ENCODE peak calls at places on chromosomes 4 and X, in nine cellular contexts. W is heart left ventricle, X is HCT116, E is endothelial cell of umbilical vein, Y is tibial nerve, N is body of pancreas, K is sigmoid colon, M is suprapubic skin, H is ovary. C is an unnamed sample.

GRCh38 chr4:123632646-123633045 is 236.1 kb downstream of the SPRY1 start:
- DNase-seq in M (no peak), H (no peak), W (no peak), E (no peak), N (no peak), X (no peak), K (no peak), Y (no peak), C (no peak)

GRCh38 chr4:156672492-156672891 is 299.1 kb downstream of the PDGFC start:
- DNase-seq in E (no peak), X (no peak), N (no peak), Y (no peak), K (no peak), H (no peak), M (no peak), W (no peak), C (no peak)

GRCh38 chr4:39712819-39713607 is 15.1 kb downstream of the UBE2K start:
- DNase-seq in H (no peak), N (no peak), M (no peak), K (no peak), Y (no peak), X (no peak), E (no peak), W (no peak), C (no peak)

GRCh38 chrX:22486326-22486725 is 213.6 kb downstream of the CBLL2 start:
- DNase-seq in E (no peak), K (no peak), M (no peak), H (no peak), X (no peak), N (no peak), W (no peak), Y (no peak), C (no peak)

GRCh38 chr4:180636696-180637095 is 1606.5 kb upstream of the TENM3 start:
- DNase-seq in X (no peak), K (no peak), M (no peak), W (no peak), N (no peak), Y (no peak), H (no peak), E (no peak), C (no peak)

GRCh38 chr4:104494822-104495559 is at the start of gene CXXC4:
- DNase-seq in K (peak; percentile 90), N (peak; percentile 80), W (peak; percentile 73), H (peak; percentile 80), X (peak; percentile 23), M (peak; percentile 82), E (peak; percentile 16), Y (peak; percentile 44), C (no peak)

GRCh38 chr4:10333942-10334341 is 123.3 kb downstream of the ZNF518B start:
- DNase-seq in K (no peak), H (no peak), N (no peak), W (no peak), M (no peak), E (no peak), X (no peak), Y (no peak), C (no peak)

GRCh38 chr4:158209825-158210807 is at the start of gene TMEM144:
- DNase-seq in H (peak; percentile 92), M (peak; percentile 93), N (peak; percentile 94), K (peak; percentile 96), Y (peak; percentile 82), W (peak; percentile 90), E (peak; percentile 93), X (peak; percentile 89), C (no peak)

GRCh38 chr4:80183196-80184052 is 13.9 kb upstream of the PRDM8 start:
- DNase-seq in H (peak; percentile 54), M (no peak), X (no peak), K (peak; percentile 83), E (no peak), Y (no peak), W (no peak), N (peak; percentile 15), C (no peak)

GRCh38 chr4:82587826-82588225 is 26.0 kb upstream of the TMEM150C start:
- DNase-seq in Y (no peak), M (no peak), K (no peak), H (no peak), E (no peak), X (no peak), W (no peak), N (no peak), C (no peak)
- H3K9me3 ChIP-seq in Y (no peaks in the 10 kb centered on the region), M (no peaks in the 10 kb centered on the region), K (no peaks in the 10 kb centered on the region), H (no peaks in the 10 kb centered on the region), E (no peaks in the 10 kb centered on the region), X (no peaks in the 10 kb centered on the region), W (no peaks in the 10 kb centered on the region), N (no peaks in the 10 kb centered on the region), C (no peaks in the 10 kb centered on the region)

DNA sequence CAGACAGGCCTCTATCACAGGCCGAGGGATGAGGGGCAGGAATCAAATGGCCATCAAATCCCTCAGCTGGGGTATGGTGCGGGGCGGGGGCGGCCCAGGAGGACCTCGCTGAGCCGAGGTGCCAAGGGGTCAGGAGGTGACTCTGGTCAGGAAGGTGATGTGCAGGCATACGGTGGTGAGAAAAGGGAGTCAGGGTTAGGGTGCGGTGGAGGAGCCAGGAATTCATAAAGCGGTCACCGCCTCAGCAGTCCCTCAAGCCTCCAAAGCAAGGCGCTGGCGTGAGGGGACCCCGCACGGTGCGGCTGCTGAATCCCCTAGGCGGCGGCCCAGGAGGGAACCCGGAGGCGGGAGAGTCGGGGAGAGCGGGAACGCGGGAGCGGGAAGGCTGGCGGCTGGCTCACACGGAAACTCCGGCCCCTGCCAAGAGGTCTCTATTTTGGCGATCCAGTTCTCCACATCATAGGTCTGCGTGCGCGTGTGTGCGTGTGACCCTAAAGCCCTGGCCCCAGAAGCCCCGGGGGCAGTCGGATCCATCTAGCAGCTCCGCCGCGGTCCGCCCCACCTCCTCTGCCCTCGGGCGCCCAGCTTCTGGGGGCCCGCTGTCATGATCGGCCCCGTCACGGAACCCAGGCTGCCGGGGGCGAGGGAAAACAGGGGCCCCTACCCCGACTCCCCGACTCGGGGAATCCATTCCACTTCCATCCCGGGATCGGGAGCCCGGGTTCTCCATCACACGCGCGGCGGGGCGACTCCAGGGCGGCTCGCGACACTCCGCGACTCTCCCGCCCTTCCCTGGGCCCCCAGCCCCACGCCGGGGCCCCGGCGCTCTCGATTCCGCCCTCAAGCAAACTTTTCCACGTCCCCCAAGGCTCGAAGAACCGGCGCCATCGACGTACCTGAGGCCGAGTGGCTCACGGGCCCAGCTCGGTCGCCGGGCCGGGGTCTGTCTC is 593 bp downstream of the ELF4 start:
- DNase-seq in W (no peak), N (no peak), X (no peak), H (peak; percentile 51), K (peak; percentile 69), E (no peak), M (no peak), Y (no peak), C (no peak)
- TF ChIP-seq POLR2A in W (no peak), N (no peak), X (no peak), H (no peak), K (no peak), E (no peak), M (no peak), Y (no peak), C (no peak)

DNA sequence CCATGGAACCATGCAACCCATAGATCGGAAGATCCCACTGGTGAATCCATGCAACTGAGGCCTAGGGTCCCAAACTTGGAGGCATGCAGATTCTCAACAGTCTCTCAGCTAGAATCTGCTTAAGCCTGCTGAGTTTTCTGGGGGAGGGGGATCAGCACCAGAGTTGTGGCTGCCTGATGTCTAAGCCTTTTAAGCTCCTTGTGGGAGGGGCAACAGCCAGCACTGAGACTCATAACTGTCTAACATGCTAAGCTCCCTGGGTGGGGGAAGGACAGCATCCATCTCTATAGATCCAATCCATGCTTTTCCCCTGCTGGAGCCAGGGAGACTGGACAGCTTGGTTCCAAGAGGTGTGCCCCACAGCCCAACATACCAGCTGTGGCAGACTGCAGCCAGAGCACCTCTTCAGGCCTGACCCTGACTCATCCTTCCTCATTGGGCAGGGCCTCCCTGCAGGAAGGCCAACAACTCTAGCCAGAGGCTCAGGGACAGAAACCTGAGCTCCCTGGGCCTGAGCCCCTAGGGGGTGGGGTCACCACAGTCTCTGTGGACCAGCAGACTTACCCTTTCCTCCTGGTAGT is 300.1 kb upstream of the SLC7A11 start:
- DNase-seq in K (no peak), Y (no peak), M (no peak), H (no peak), X (no peak), E (no peak), W (no peak), N (no peak), C (no peak)
- H3K9me3 ChIP-seq in K (no peaks in the 10 kb centered on the region), Y (no peaks in the 10 kb centered on the region), M (no peaks in the 10 kb centered on the region), H (no peaks in the 10 kb centered on the region), X (no peaks in the 10 kb centered on the region), E (no peaks in the 10 kb centered on the region), W (no peaks in the 10 kb centered on the region), N (no peaks in the 10 kb centered on the region), C (no peaks in the 10 kb centered on the region)

DNA sequence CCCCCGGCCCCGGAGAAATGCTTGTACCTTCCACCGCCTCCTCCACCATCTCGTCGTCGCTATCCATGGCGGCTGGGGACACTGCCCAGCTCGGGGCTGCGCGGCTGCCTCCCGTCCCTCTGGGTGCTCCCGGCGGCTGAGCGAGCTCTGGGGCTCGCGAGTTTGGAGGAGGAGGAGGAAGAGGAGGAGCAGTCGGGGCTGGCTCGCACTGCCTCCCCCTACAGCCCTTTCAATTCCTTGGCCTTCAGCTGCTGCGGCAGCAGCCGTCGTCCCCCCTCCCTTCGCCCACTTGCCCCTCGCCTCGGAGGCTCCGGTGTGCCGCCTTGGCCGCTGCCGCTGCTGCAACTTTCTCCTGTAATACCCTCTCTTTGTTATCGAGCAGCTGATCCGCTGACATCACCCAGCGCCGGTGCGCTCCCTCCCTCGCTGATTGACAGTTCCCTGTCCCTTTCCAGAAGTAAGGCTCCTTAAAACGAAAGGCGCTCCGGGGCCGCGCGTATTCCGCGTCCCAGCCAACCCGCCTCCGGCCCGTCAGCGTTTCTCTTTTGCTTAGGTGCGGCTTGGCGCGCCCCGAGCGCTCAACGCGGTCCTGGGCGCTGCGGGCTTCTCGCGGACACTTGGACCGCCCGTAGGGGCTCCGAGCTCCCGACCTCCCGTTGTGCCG is at the start of gene SETD7:
- DNase-seq in K (peak; percentile 90), E (peak; percentile 87), Y (peak; percentile 63), W (peak; percentile 82), H (peak; percentile 80), M (peak; percentile 90), X (peak; percentile 57), N (peak; percentile 72), C (no peak)
- TF ChIP-seq POLR2A in K (peak; percentile 80), E (peak; percentile 89), Y (peak; percentile 80), W (no peak), H (peak; percentile 83), M (peak; percentile 51), X (peak; percentile 50), N (peak; percentile 85), C (no peak)

GRCh38 chr4:47612116-47613023 is 127.3 kb downstream of the ATP10D start:
- DNase-seq in H (no peak), E (no peak), W (no peak), Y (no peak), X (no peak), N (no peak), K (no peak), M (no peak), C (no peak)
- H3K9me3 ChIP-seq in H (no peaks in the 10 kb centered on the region), E (no peaks in the 10 kb centered on the region), W (no peaks in the 10 kb centered on the region), Y (no peaks in the 10 kb centered on the region), X (no peaks in the 10 kb centered on the region), N (no peaks in the 10 kb centered on the region), K (no peaks in the 10 kb centered on the region), M (no peaks in the 10 kb centered on the region), C (no peaks in the 10 kb centered on the region)

C was measured in vagina.